ENCODE peak calls at places on chromosomes 7 and 10, in five cellular contexts. T is activated effector memory CD4-positive, alpha-beta T cell treated with anti-CD3 and anti-CD28 coated beads, Interleukin-2, amount 50 U/mL, for 16 hours; F is stimulated activated CD8-positive, alpha-beta memory T cell treated with anti-CD3 and anti-CD28 coated beads, Interleukin-2, amount 100 ng/mL, for 48 hours; B is GDM1; P is amniotic epithelial cell. N is an unnamed sample.
A peak's percentile ranks its signal among the peaks of the same experiment; 100 is the strongest.

GRCh38 chr10:94016727-94017714 is 23.3 kb downstream of the PLCE1 start:
- DNase-seq in F (no peak), B (no peak), P (no peak), T (no peak), N (no peak)

GRCh38 chr7:128409435-128410091 is at the start of gene IMPDH1:
- DNase-seq in P (no peak), F (peak; percentile 81), T (peak; percentile 95), B (peak; percentile 82), N (peak; percentile 91)

GRCh38 chr10:94010886-94011285 is 17.2 kb downstream of the PLCE1 start:
- DNase-seq in F (no peak), B (no peak), P (no peak), T (no peak), N (no peak)

GRCh38 chr10:96618648-96619047 is 31.8 kb upstream of the TM9SF3 start:
- DNase-seq in F (no peak), P (peak; percentile 67), B (no peak), T (no peak), N (no peak)

GRCh38 chr7:15399446-15399845 is 162.4 kb downstream of the AGMO start:
- DNase-seq in F (no peak), P (peak; percentile 16), B (no peak), T (no peak), N (no peak)

GRCh38 chr10:126876456-126876855 is 28.8 kb upstream of the DOCK1 start:
- DNase-seq in T (no peak), P (no peak), F (no peak), B (no peak), N (no peak)

GRCh38 chr7:123594813-123595241 is 6.8 kb upstream of the ASB15 start:
- DNase-seq in F (no peak), B (no peak), P (peak; percentile 21), T (no peak), N (no peak)

GRCh38 chr10:61608255-61609040 is 54.3 kb upstream of the CABCOCO1 start:
- DNase-seq in P (peak; percentile 29), T (no peak), F (no peak), B (no peak), N (no peak)

GRCh38 chr10:95242581-95243317 is 48.1 kb downstream of the PDLIM1 start:
- DNase-seq in P (peak; percentile 54), B (no peak), F (no peak), T (peak; percentile 55), N (no peak)

N was measured in chondrocyte.